ENCODE peak calls at places on chromosomes 6 and 20, in seven cellular contexts. B is AG04450, Q is lower lobe of right lung, I is endothelial cell, S is stomach, C is tibial artery, D is AG04449. H is an unnamed sample.

GRCh38 chr20:313948-314347 is 11.4 kb upstream of the SOX12 start:
- DNase-seq in B (no peak), Q (no peak), I (no peak), S (no peak), C (no peak), D (no peak), H (no peak)

GRCh38 chr6:168088161-168089106 is 9.4 kb upstream of the FRMD1 start:
- DNase-seq in B (peak), Q (peak), I (no peak), S (peak), C (no peak), D (peak), H (peak)

GRCh38 chr6:41280658-41281057 is 5.8 kb downstream of the TREM1 start:
- DNase-seq in B (no peak), Q (no peak), I (no peak), S (peak), C (no peak), D (no peak), H (no peak)

GRCh38 chr6:57019434-57019833 is 27.1 kb upstream of the KIAA1586 start:
- DNase-seq in B (no peak), Q (no peak), I (no peak), S (no peak), C (no peak), D (no peak), H (no peak)

GRCh38 chr20:31740208-31740607 is 1.1 kb downstream of the TPX2 start:
- DNase-seq in B (no peak), Q (no peak), I (no peak), S (no peak), C (no peak), D (no peak), H (no peak)

GRCh38 chr6:2103644-2104523 is 141.5 kb downstream of the GMDS start:
- DNase-seq in B (no peak), Q (no peak), I (no peak), S (no peak), C (peak), D (no peak), H (no peak)

GRCh38 chr6:21664263-21665081 is 70.9 kb downstream of the SOX4 start:
- DNase-seq in B (no peak), Q (peak), I (peak), S (no peak), C (peak), D (no peak), H (no peak)

GRCh38 chr20:32356935-32357868 is 929 bp upstream of the ASXL1 start:
- DNase-seq in B (no peak), Q (no peak), I (no peak), S (no peak), C (peak), D (no peak), H (no peak)

GRCh38 chr20:48350291-48350988 is 477.4 kb downstream of the PREX1 start:
- DNase-seq in B (no peak), Q (no peak), I (peak), S (no peak), C (no peak), D (no peak), H (no peak)

GRCh38 chr20:16575390-16576140 is 2.3 kb upstream of the KIF16B start:
- DNase-seq in B (no peak), Q (peak), I (no peak), S (no peak), C (no peak), D (no peak), H (no peak)

GRCh38 chr20:53582574-53583351 is 10.9 kb downstream of the ZNF217 start:
- DNase-seq in B (peak), Q (no peak), I (no peak), S (peak), C (peak), D (peak), H (peak)

GRCh38 chr6:45378324-45378926 is 691 bp upstream of the SUPT3H start:
- DNase-seq in B (peak), Q (peak), I (no peak), S (peak), C (peak), D (no peak), H (no peak)

GRCh38 chr6:7974932-7975763 is 64.6 kb upstream of the TXNDC5 start:
- DNase-seq in B (peak), Q (peak), I (no peak), S (peak), C (peak), D (no peak), H (peak)

GRCh38 chr6:37618916-37619605 is 78.6 kb downstream of the MDGA1 start:
- DNase-seq in B (no peak), Q (no peak), I (no peak), S (no peak), C (no peak), D (no peak), H (no peak)

GRCh38 chr6:125844989-125845388 is 54.2 kb downstream of the NCOA7 start:
- DNase-seq in B (no peak), Q (no peak), I (no peak), S (no peak), C (no peak), D (no peak), H (no peak)

GRCh38 chr20:40339661-40340449 is 349.2 kb downstream of the MAFB start:
- DNase-seq in B (no peak), Q (peak), I (no peak), S (no peak), C (peak), D (no peak), H (no peak)

GRCh38 chr6:75430631-75431345 is 62.8 kb downstream of the FILIP1 start:
- DNase-seq in B (no peak), Q (no peak), I (no peak), S (no peak), C (no peak), D (no peak), H (no peak)

GRCh38 chr6:136956590-136957573 is 34.8 kb downstream of the SLC35D3 start:
- DNase-seq in B (no peak), Q (no peak), I (peak), S (no peak), C (no peak), D (no peak), H (no peak)

GRCh38 chr20:12968472-12968871 is 40.3 kb upstream of the SPTLC3 start:
- DNase-seq in B (no peak), Q (no peak), I (no peak), S (no peak), C (no peak), D (no peak), H (no peak)

GRCh38 chr20:44586289-44586911 is 4.0 kb downstream of the PKIG start:
- DNase-seq in B (no peak), Q (no peak), I (no peak), S (no peak), C (no peak), D (no peak), H (no peak)

GRCh38 chr6:128168244-128168643 is 267.4 kb upstream of the THEMIS start:
- DNase-seq in B (no peak), Q (no peak), I (no peak), S (no peak), C (no peak), D (no peak), H (no peak)

GRCh38 chr6:135251964-135252429 is 70.9 kb downstream of the MYB start:
- DNase-seq in B (no peak), Q (no peak), I (no peak), S (no peak), C (no peak), D (peak), H (no peak)

GRCh38 chr20:14677455-14677854 is 340.0 kb upstream of the FLRT3 start:
- DNase-seq in B (no peak), Q (no peak), I (no peak), S (no peak), C (no peak), D (no peak), H (no peak)

GRCh38 chr20:37943501-37944455 is 40.9 kb downstream of the VSTM2L start:
- DNase-seq in B (no peak), Q (no peak), I (no peak), S (peak), C (no peak), D (no peak), H (no peak)
- TF ChIP-seq CTCF in B (no peak), Q (no peak), I (no peak), S (no peak), C (no peak), D (peak), H (no peak)

GRCh38 chr6:138948780-138949179 is 39.3 kb downstream of the REPS1 start:
- DNase-seq in B (no peak), Q (no peak), I (no peak), S (no peak), C (no peak), D (no peak), H (no peak)
- TF ChIP-seq CTCF in B (no peak), Q (no peak), I (no peak), S (no peak), C (no peak), D (no peak), H (no peak)

DNA sequence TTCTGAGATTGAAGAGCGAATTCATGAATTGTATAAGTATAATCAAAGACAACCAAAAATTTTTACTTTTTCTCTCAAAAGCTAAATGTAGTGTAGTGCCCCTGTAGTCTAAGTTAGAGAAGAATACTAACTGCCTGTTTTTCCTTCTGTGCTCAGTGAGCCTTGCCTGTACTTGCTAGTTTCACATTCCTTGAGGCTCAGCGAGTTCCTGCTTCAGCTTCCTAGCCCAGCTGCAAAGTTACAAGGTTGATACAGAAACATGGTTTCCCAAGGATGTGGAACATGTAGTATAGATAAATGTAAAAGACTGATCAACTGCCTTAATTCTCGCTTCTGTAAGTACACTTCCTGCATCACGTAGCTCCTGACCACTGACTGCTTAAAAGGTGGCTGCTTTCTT is 33.1 kb upstream of the SEC63 start:
- DNase-seq in B (no peak), Q (no peak), I (no peak), S (no peak), C (no peak), D (no peak), H (no peak)
- TF ChIP-seq CTCF in B (no peak), Q (no peak), I (no peak), S (no peak), C (no peak), D (no peak), H (no peak)

DNA sequence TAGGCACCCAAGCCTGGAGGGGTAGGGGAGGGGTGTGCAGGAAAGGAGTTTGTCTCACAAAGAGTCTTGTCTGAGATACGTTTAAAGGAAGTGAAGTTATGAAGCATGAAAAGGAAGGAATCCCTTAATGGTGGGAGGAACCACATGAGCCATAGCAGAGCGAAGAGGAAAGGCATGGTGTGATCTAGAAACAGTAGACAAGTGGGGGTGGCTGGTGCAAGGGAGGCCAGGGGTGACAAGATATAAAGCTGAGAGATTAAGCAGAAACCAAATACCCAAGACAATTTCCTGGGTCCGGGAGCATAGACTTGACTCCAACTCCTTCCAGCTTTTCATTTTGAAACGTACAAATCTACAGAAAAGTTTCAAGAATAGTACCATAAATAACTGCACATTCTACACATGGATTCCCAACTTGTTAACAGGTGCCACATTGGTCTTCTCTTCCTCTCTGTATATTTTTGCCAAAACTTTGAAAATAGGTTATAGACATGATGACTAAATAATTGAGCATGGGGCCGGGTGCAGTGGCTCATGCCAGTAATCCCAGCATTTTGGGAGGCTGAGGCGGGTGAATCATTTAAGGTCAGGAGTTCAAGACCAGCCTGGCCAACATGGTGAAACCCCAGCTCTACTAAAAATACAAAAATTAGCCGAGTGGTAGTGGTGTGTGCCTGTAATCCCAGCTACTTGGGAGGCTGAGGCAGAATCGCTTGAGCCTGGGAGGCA is 211.6 kb downstream of the SLC24A3 start:
- DNase-seq in B (no peak), Q (no peak), I (no peak), S (no peak), C (no peak), D (no peak), H (no peak)
- TF ChIP-seq CTCF in B (no peak), Q (no peak), I (no peak), S (no peak), C (no peak), D (no peak), H (no peak)

GRCh38 chr6:43268348-43268685 is 25.0 kb downstream of the TTBK1 start:
- DNase-seq in B (no peak), Q (no peak), I (no peak), S (no peak), C (peak), D (no peak), H (no peak)
- TF ChIP-seq CTCF in B (no peak), Q (no peak), I (no peak), S (no peak), C (no peak), D (no peak), H (no peak)

GRCh38 chr6:63510353-63510686 is 62.0 kb upstream of the LOC128125822 start:
- DNase-seq in B (no peak), Q (no peak), I (no peak), S (no peak), C (no peak), D (no peak), H (no peak)

GRCh38 chr6:63509652-63510352 is 62.5 kb upstream of the LOC128125822 start:
- DNase-seq in B (no peak), Q (no peak), I (no peak), S (peak), C (no peak), D (no peak), H (peak)

GRCh38 chr6:63510786-63511185 is 61.5 kb upstream of the LOC128125822 start:
- DNase-seq in B (no peak), Q (no peak), I (no peak), S (no peak), C (no peak), D (no peak), H (no peak)

GRCh38 chr6:63504777-63505384 is 67.4 kb upstream of the LOC128125822 start:
- DNase-seq in B (no peak), Q (no peak), I (no peak), S (no peak), C (no peak), D (no peak), H (no peak)

DNA sequence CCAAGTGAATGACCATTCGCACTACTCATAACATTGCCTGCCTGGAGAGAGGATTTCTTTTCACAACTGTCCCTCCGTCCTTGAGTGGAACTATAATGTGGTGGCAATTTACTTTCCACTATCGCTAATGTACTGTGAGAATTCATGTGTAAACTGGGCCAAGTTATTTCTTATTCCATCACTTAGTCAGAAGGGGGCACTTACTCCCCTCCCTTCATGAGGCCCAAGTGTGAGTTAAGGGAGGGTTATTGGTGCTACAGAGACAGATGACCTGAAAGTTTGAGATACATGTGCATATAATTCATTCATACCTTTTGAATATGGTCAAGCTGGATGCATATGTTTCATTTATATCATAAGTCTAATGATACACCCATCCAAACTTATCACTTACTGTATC is 65.2 kb upstream of the LOC128125822 start:
- DNase-seq in B (no peak), Q (no peak), I (no peak), S (no peak), C (no peak), D (no peak), H (no peak)
- TF ChIP-seq CTCF in B (no peak), Q (no peak), I (no peak), S (no peak), C (no peak), D (no peak), H (peak)

DNA sequence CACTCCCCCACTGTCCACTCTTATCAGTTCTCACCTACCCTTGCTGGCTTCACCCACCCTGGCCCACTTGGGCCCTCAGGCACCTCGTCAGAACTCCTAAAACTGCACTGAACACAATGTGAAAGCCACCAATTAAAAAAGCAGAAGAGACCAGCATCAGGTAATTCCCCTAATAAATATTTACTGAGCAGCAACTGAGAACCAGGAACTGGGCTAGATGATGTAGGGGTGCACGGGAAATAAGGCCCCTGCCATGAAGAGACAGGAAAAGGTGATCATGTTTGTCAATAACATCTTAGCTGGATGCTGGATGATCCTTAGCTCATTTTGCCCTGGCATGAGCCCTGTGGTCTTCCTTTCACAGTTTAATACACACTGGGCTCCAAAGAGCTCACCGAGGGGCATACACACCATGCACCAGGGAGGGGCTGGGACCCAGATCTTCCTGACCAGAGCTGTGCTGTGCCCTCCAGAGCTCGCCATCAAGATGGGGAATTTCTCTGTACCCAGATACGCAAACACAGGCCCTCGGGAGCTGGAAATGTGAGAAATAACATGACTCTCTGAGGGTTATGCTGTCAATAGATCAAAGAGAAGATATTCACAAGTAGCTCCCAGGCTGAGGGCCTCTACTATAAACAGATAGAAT is 113.6 kb upstream of the SLC22A16 start:
- DNase-seq in B (no peak), Q (no peak), I (no peak), S (no peak), C (no peak), D (no peak), H (no peak)
- TF ChIP-seq CTCF in B (no peak), Q (no peak), I (no peak), S (no peak), C (no peak), D (no peak), H (no peak)

GRCh38 chr20:9886227-9886626 is 47.4 kb upstream of the PAK5 start:
- DNase-seq in B (no peak), Q (no peak), I (no peak), S (no peak), C (no peak), D (no peak), H (no peak)

GRCh38 chr20:9889270-9889981 is 50.5 kb upstream of the PAK5 start:
- DNase-seq in B (no peak), Q (no peak), I (no peak), S (no peak), C (no peak), D (no peak), H (no peak)

GRCh38 chr20:9884061-9884460 is 45.2 kb upstream of the PAK5 start:
- DNase-seq in B (no peak), Q (no peak), I (no peak), S (no peak), C (no peak), D (no peak), H (no peak)

GRCh38 chr20:9884666-9885065 is 45.8 kb upstream of the PAK5 start:
- DNase-seq in B (no peak), Q (no peak), I (no peak), S (no peak), C (no peak), D (no peak), H (no peak)
- TF ChIP-seq CTCF in B (peak), Q (no peak), I (no peak), S (no peak), C (no peak), D (peak), H (peak)

H was measured in epithelial cell of proximal tubule.